ENCODE peak calls at places on chromosomes 4 and X, in ten cellular contexts. K is activated T-helper 1 cell treated with anti-CD3 and anti-CD28 coated beads, Interleukin-2, amount 50 U/mL, for 16 hours; J is NCI-H510A treated with DMSO at 0.1 percent for 48 hours; L is NCI-H146; Q is omental fat pad; N is OCI-LY7; I is EH; O is cardiac fibroblast; M is stimulated activated CD8-positive, alpha-beta memory T cell treated with anti-CD3 and anti-CD28 coated beads, Interleukin-7, amount 100 ng/mL, for 1 hour; B is spleen. U is an unnamed sample.

GRCh38 chrX:63514575-63514967 is 163.4 kb upstream of the SPIN4 start:
- DNase-seq in J (no peak), K (no peak), L (no peak), M (no peak), O (peak), I (peak), Q (no peak), B (no peak), N (no peak), U (no peak)

GRCh38 chr4:135250040-135250439 is 1048.5 kb upstream of the PABPC4L start:
- DNase-seq in M (no peak), N (no peak), K (no peak), L (no peak), I (no peak), Q (no peak), B (no peak), J (no peak), O (no peak), U (no peak)

GRCh38 chrX:148929686-148930085 is 429.3 kb downstream of the AFF2 start:
- DNase-seq in K (no peak), N (no peak), O (peak), L (no peak), M (no peak), Q (no peak), J (no peak), B (no peak), I (peak), U (no peak)

GRCh38 chr4:36310793-36311192 is 29.4 kb downstream of the DTHD1 start:
- DNase-seq in O (no peak), Q (no peak), B (peak), I (no peak), N (no peak), M (no peak), K (no peak), J (no peak), L (peak), U (no peak)

GRCh38 chrX:50579955-50580354 is 109.3 kb upstream of the DGKK start:
- DNase-seq in I (peak), J (peak), Q (no peak), B (no peak), N (peak), K (no peak), L (peak), O (peak), M (no peak), U (peak)

GRCh38 chr4:129008096-129008495 is 85.2 kb downstream of the SCLT1 start:
- DNase-seq in N (no peak), O (no peak), B (no peak), M (no peak), Q (no peak), K (no peak), L (no peak), J (no peak), I (no peak), U (no peak)

GRCh38 chr4:152032722-152033131 is 271.9 kb upstream of the GATB start:
- DNase-seq in K (no peak), J (no peak), Q (no peak), M (no peak), N (no peak), I (peak), O (peak), B (no peak), L (no peak), U (no peak)

GRCh38 chr4:81314196-81314896 is 99.3 kb upstream of the PRKG2 start:
- DNase-seq in L (peak), I (peak), K (no peak), N (peak), M (no peak), Q (no peak), J (peak), B (no peak), O (peak), U (no peak)

GRCh38 chr4:128288689-128289106 is 1.1 kb upstream of the PGRMC2 start:
- DNase-seq in M (no peak), O (peak), B (no peak), N (peak), K (no peak), Q (no peak), J (peak), I (peak), L (peak), U (peak)

GRCh38 chr4:183333983-183334382 is 11.8 kb upstream of the CLDN24 start:
- DNase-seq in Q (no peak), N (no peak), B (no peak), K (no peak), J (no peak), I (peak), M (no peak), L (no peak), O (no peak), U (no peak)

GRCh38 chr4:40881096-40881495 is 131.3 kb downstream of the NSUN7 start:
- DNase-seq in I (peak), L (no peak), Q (no peak), J (no peak), B (no peak), K (no peak), N (no peak), M (no peak), O (no peak), U (no peak)

GRCh38 chr4:174690665-174691064 is 138.4 kb downstream of the GLRA3 start:
- DNase-seq in I (no peak), B (no peak), Q (no peak), L (no peak), K (no peak), O (no peak), M (no peak), N (no peak), J (no peak), U (peak)

GRCh38 chrX:7996414-7996813 is 69.2 kb upstream of the PNPLA4 start:
- DNase-seq in O (peak), M (no peak), K (no peak), L (peak), J (peak), I (peak), Q (no peak), B (no peak), N (peak), U (peak)

GRCh38 chrX:141405486-141405877 is 163.2 kb upstream of the SPANXC start:
- DNase-seq in M (no peak), Q (no peak), L (no peak), B (no peak), I (no peak), J (no peak), K (no peak), O (peak), N (no peak), U (no peak)

GRCh38 chr4:19380600-19380999 is 871.1 kb upstream of the SLIT2 start:
- DNase-seq in B (no peak), N (no peak), Q (no peak), O (no peak), I (peak), K (no peak), M (no peak), J (no peak), L (no peak), U (no peak)

GRCh38 chr4:154822775-154823174 is 41.7 kb downstream of the RBM46 start:
- DNase-seq in O (peak), B (no peak), J (no peak), I (peak), M (no peak), K (no peak), L (no peak), N (no peak), Q (no peak), U (no peak)

GRCh38 chr4:39026096-39026495 is 6.1 kb downstream of the TMEM156 start:
- DNase-seq in I (no peak), J (no peak), L (no peak), Q (no peak), B (no peak), K (no peak), O (no peak), M (no peak), N (no peak), U (no peak)

GRCh38 chr4:100177126-100177525 is 13.1 kb downstream of the DDIT4L start:
- DNase-seq in L (no peak), J (no peak), N (no peak), O (no peak), I (no peak), B (no peak), Q (no peak), M (no peak), K (no peak), U (no peak)

GRCh38 chr4:81826336-81826735 is 354.6 kb upstream of the RASGEF1B start:
- DNase-seq in M (no peak), I (no peak), O (no peak), B (no peak), L (no peak), N (no peak), K (no peak), J (no peak), Q (no peak), U (no peak)

GRCh38 chr4:33780952-33781655 is 2463.2 kb downstream of the ARAP2 start:
- DNase-seq in M (no peak), I (peak), N (no peak), Q (no peak), B (no peak), K (no peak), O (peak), L (no peak), J (no peak), U (no peak)

GRCh38 chr4:102832667-102833066 is 5.3 kb upstream of the UBE2D3 start:
- DNase-seq in O (no peak), I (no peak), N (no peak), M (no peak), Q (no peak), J (no peak), L (no peak), B (no peak), K (no peak), U (no peak)

GRCh38 chr4:105978684-105979296 is 83.5 kb downstream of the NPNT start:
- DNase-seq in L (no peak), I (peak), N (no peak), O (peak), J (no peak), M (no peak), B (no peak), K (no peak), Q (no peak), U (no peak)

GRCh38 chr4:113784497-113785254 is 23.1 kb upstream of the CAMK2D start:
- DNase-seq in N (no peak), Q (no peak), J (no peak), O (peak), M (no peak), B (no peak), L (no peak), K (no peak), I (peak), U (no peak)

GRCh38 chr4:102517753-102518152 is 16.6 kb downstream of the NFKB1 start:
- DNase-seq in L (no peak), K (no peak), N (no peak), B (no peak), J (no peak), I (no peak), Q (no peak), O (no peak), M (no peak), U (no peak)

GRCh38 chr4:176927664-176928063 is 134.9 kb upstream of the VEGFC start:
- DNase-seq in M (no peak), B (no peak), J (no peak), L (no peak), I (peak), O (peak), Q (no peak), N (no peak), K (no peak), U (no peak)

GRCh38 chr4:177667687-177668086 is 225.4 kb upstream of the AGA start:
- DNase-seq in M (no peak), J (no peak), I (no peak), L (no peak), K (no peak), O (no peak), N (no peak), B (no peak), Q (no peak), U (no peak)

GRCh38 chr4:38674206-38675144 is 10.5 kb downstream of the KLF3 start:
- DNase-seq in K (no peak), Q (no peak), I (peak), L (no peak), N (no peak), B (no peak), J (no peak), M (no peak), O (peak), U (no peak)

GRCh38 chr4:113499696-113500095 is 261.8 kb downstream of the CAMK2D start:
- DNase-seq in K (no peak), J (no peak), L (no peak), N (no peak), O (peak), B (no peak), M (no peak), I (peak), Q (no peak), U (no peak)

GRCh38 chr4:16897991-16898827 is at the start of gene LDB2:
- DNase-seq in M (no peak), N (no peak), I (peak), B (no peak), J (no peak), O (peak), K (no peak), L (no peak), Q (no peak), U (no peak)

GRCh38 chr4:24971192-24971591 is 58.4 kb upstream of the CCDC149 start:
- DNase-seq in L (peak), Q (no peak), I (no peak), M (no peak), J (no peak), B (no peak), K (no peak), N (no peak), O (no peak), U (no peak)

U was measured in erythroblast.